ENCODE peak calls at places on chromosomes 11 and 22, in five cellular contexts. One of them, this sample, is unnamed.

GRCh38 chr11:111379500-111380136 is 543 bp upstream of the POU2AF1 start:
- DNase-seq in IMR-90: no peak
- DNase-seq in cardiac fibroblast: no peak
- DNase-seq in thyroid gland: peak; percentile 56
- DNase-seq in fibroblast of pulmonary artery: no peak
- DNase-seq in this sample: no peak

GRCh38 chr11:11312738-11313137 is 40.3 kb downstream of the CSNK2A3 start:
- DNase-seq in IMR-90: no peak
- DNase-seq in cardiac fibroblast: no peak
- DNase-seq in thyroid gland: no peak
- DNase-seq in fibroblast of pulmonary artery: no peak
- DNase-seq in this sample: no peak

GRCh38 chr11:30346068-30346688 is 23.3 kb downstream of the ARL14EP start:
- DNase-seq in fibroblast of pulmonary artery: peak; percentile 73
- DNase-seq in thyroid gland: no peak
- DNase-seq in IMR-90: peak; percentile 62
- DNase-seq in cardiac fibroblast: peak; percentile 71
- DNase-seq in this sample: peak; percentile 49

GRCh38 chr11:61160487-61161189 is 588 bp downstream of the VPS37C start:
- DNase-seq in cardiac fibroblast: peak; percentile 21
- DNase-seq in thyroid gland: no peak
- DNase-seq in IMR-90: no peak
- DNase-seq in fibroblast of pulmonary artery: peak; percentile 14
- DNase-seq in this sample: no peak

GRCh38 chr11:125433454-125434121 is 62.5 kb downstream of the FEZ1 start:
- DNase-seq in IMR-90: peak; percentile 66
- DNase-seq in thyroid gland: peak; percentile 33
- DNase-seq in cardiac fibroblast: peak; percentile 61
- DNase-seq in fibroblast of pulmonary artery: peak; percentile 68
- DNase-seq in this sample: peak; percentile 32

GRCh38 chr11:114162719-114163123 is 103.2 kb downstream of the ZBTB16 start:
- DNase-seq in cardiac fibroblast: peak; percentile 100
- DNase-seq in fibroblast of pulmonary artery: peak; percentile 100
- DNase-seq in thyroid gland: peak; percentile 93
- DNase-seq in IMR-90: peak; percentile 94
- DNase-seq in this sample: peak; percentile 100

GRCh38 chr11:61626580-61627380 is 45.9 kb upstream of the SYT7 start:
- DNase-seq in fibroblast of pulmonary artery: peak; percentile 45
- DNase-seq in thyroid gland: peak; percentile 86
- DNase-seq in IMR-90: peak; percentile 36
- DNase-seq in cardiac fibroblast: peak; percentile 27
- DNase-seq in this sample: no peak

GRCh38 chr11:17972987-17973386 is 39.9 kb downstream of the SERGEF start:
- DNase-seq in IMR-90: peak; percentile 93
- DNase-seq in thyroid gland: peak; percentile 15
- DNase-seq in fibroblast of pulmonary artery: peak; percentile 86
- DNase-seq in cardiac fibroblast: peak; percentile 76
- DNase-seq in this sample: peak; percentile 85

GRCh38 chr11:2553886-2554285 is 109.1 kb downstream of the KCNQ1 start:
- DNase-seq in thyroid gland: no peak
- DNase-seq in fibroblast of pulmonary artery: no peak
- DNase-seq in cardiac fibroblast: no peak
- DNase-seq in IMR-90: no peak
- DNase-seq in this sample: no peak

GRCh38 chr11:118522571-118523072 is 4.7 kb upstream of the TTC36 start:
- DNase-seq in IMR-90: peak; percentile 30
- DNase-seq in cardiac fibroblast: peak; percentile 54
- DNase-seq in fibroblast of pulmonary artery: peak; percentile 57
- DNase-seq in thyroid gland: peak; percentile 5
- DNase-seq in this sample: no peak

GRCh38 chr11:20873054-20873453 is 203.7 kb downstream of the NELL1 start:
- DNase-seq in fibroblast of pulmonary artery: no peak
- DNase-seq in cardiac fibroblast: no peak
- DNase-seq in IMR-90: no peak
- DNase-seq in thyroid gland: no peak
- DNase-seq in this sample: no peak
- TF ChIP-seq CTCF in fibroblast of pulmonary artery: no peak
- TF ChIP-seq CTCF in cardiac fibroblast: no peak
- TF ChIP-seq CTCF in IMR-90: no peak
- TF ChIP-seq CTCF in thyroid gland: no peak
- TF ChIP-seq CTCF in this sample: no peak

GRCh38 chr11:90556026-90556425 is 333.2 kb upstream of the CHORDC1 start:
- DNase-seq in fibroblast of pulmonary artery: no peak
- DNase-seq in thyroid gland: no peak
- DNase-seq in IMR-90: no peak
- DNase-seq in cardiac fibroblast: no peak
- DNase-seq in this sample: no peak

GRCh38 chr11:90555477-90555876 is 332.6 kb upstream of the CHORDC1 start:
- DNase-seq in fibroblast of pulmonary artery: no peak
- DNase-seq in thyroid gland: no peak
- DNase-seq in cardiac fibroblast: no peak
- DNase-seq in IMR-90: no peak
- DNase-seq in this sample: no peak

GRCh38 chr11:90558328-90558865 is 335.5 kb upstream of the CHORDC1 start:
- DNase-seq in IMR-90: no peak
- DNase-seq in thyroid gland: no peak
- DNase-seq in fibroblast of pulmonary artery: no peak
- DNase-seq in cardiac fibroblast: no peak
- DNase-seq in this sample: no peak

GRCh38 chr11:90556612-90557011 is 333.8 kb upstream of the CHORDC1 start:
- DNase-seq in cardiac fibroblast: no peak
- DNase-seq in fibroblast of pulmonary artery: no peak
- DNase-seq in IMR-90: no peak
- DNase-seq in thyroid gland: no peak
- DNase-seq in this sample: no peak
- TF ChIP-seq CTCF in cardiac fibroblast: no peak
- TF ChIP-seq CTCF in fibroblast of pulmonary artery: no peak
- TF ChIP-seq CTCF in IMR-90: no peak
- TF ChIP-seq CTCF in thyroid gland: no peak
- TF ChIP-seq CTCF in this sample: no peak

GRCh38 chr11:67310246-67311050 is 7.1 kb downstream of the SSH3 start:
- DNase-seq in cardiac fibroblast: no peak
- DNase-seq in thyroid gland: no peak
- DNase-seq in fibroblast of pulmonary artery: no peak
- DNase-seq in IMR-90: no peak
- DNase-seq in this sample: no peak

GRCh38 chr11:67311051-67311555 is 7.8 kb downstream of the SSH3 start:
- DNase-seq in cardiac fibroblast: no peak
- DNase-seq in thyroid gland: no peak
- DNase-seq in IMR-90: no peak
- DNase-seq in fibroblast of pulmonary artery: no peak
- DNase-seq in this sample: no peak

GRCh38 chr11:67312187-67313021 is 9.1 kb downstream of the SSH3 start:
- DNase-seq in fibroblast of pulmonary artery: no peak
- DNase-seq in cardiac fibroblast: no peak
- DNase-seq in thyroid gland: no peak
- DNase-seq in IMR-90: no peak
- DNase-seq in this sample: no peak

GRCh38 chr11:67313125-67313890 is 10.0 kb downstream of the SSH3 start:
- DNase-seq in IMR-90: no peak
- DNase-seq in cardiac fibroblast: no peak
- DNase-seq in thyroid gland: no peak
- DNase-seq in fibroblast of pulmonary artery: no peak
- DNase-seq in this sample: no peak

DNA sequence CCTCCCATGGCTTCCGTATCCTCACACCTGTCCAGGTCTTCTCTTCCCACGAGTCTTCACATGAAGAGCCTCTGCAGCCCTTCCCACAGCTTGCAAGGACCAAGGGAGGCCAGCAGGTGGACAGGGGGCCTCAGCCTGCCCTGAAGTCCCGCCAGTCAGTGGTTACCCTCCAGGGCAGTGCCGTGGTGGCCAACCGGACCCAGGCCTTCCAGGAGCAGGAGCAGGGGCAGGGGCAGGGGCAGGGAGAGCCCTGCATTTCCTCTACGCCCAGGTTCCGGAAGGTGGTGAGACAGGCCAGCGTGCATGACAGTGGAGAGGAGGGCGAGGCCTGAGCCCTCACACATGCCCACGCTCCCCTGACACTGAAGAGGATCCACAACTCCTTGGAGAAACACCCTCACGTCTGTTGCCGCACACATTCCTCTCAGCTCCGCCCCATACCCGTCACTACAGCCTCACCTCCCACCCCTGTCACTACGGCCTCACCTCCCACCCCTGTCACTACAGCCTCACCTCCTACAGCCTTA is 8.3 kb downstream of the SSH3 start:
- DNase-seq in cardiac fibroblast: no peak
- DNase-seq in thyroid gland: no peak
- DNase-seq in IMR-90: no peak
- DNase-seq in fibroblast of pulmonary artery: no peak
- DNase-seq in this sample: no peak
- TF ChIP-seq CTCF in cardiac fibroblast: no peak
- TF ChIP-seq CTCF in thyroid gland: no peak
- TF ChIP-seq CTCF in IMR-90: no peak
- TF ChIP-seq CTCF in fibroblast of pulmonary artery: no peak
- TF ChIP-seq CTCF in this sample: no peak

DNA sequence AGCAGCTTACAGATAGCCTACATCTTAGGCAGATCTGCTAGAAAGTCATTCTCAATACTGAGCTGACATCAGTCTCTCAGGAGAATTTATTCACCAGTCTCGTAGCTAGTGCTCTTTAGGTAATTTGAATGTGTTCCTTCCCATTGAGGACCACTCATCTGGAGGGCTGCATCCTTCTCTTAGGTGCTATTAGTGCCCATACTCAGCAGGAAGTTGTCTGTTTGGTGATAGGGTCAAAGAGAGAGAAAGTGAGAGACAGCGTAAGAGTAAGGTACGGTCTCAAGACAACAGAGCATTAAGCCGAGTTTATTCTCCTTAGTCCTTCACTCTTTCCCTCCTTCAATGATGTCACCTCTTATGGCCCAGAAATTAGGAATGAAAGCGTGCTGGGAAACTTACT is 186.2 kb upstream of the CCDC90B start:
- DNase-seq in cardiac fibroblast: no peak
- DNase-seq in thyroid gland: no peak
- DNase-seq in fibroblast of pulmonary artery: no peak
- DNase-seq in IMR-90: no peak
- DNase-seq in this sample: no peak
- TF ChIP-seq CTCF in cardiac fibroblast: no peak
- TF ChIP-seq CTCF in thyroid gland: no peak
- TF ChIP-seq CTCF in fibroblast of pulmonary artery: no peak
- TF ChIP-seq CTCF in IMR-90: no peak
- TF ChIP-seq CTCF in this sample: no peak

DNA sequence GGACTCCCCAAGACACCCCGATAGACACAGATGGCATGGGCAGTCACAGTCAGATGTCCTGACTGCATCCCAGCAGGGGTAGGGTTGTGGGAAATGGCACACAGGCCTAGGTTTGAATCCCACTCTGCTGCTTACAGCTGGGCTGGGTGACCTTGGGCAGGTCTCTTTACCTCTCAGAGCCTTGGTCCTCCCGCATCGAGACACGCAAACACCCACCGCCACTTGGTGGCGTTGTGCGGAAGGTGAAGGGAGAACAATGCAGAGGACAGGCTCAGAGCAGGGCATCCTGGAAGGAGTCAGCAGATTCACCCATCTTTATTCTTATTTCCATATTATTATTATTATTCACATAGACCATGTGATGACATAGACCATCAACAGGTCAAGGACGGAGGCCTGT is 140.5 kb downstream of the MIAT start:
- DNase-seq in IMR-90: no peak
- DNase-seq in cardiac fibroblast: no peak
- DNase-seq in fibroblast of pulmonary artery: no peak
- DNase-seq in thyroid gland: no peak
- DNase-seq in this sample: no peak
- TF ChIP-seq CTCF in IMR-90: no peak
- TF ChIP-seq CTCF in cardiac fibroblast: no peak
- TF ChIP-seq CTCF in fibroblast of pulmonary artery: no peak
- TF ChIP-seq CTCF in thyroid gland: no peak
- TF ChIP-seq CTCF in this sample: no peak

DNA sequence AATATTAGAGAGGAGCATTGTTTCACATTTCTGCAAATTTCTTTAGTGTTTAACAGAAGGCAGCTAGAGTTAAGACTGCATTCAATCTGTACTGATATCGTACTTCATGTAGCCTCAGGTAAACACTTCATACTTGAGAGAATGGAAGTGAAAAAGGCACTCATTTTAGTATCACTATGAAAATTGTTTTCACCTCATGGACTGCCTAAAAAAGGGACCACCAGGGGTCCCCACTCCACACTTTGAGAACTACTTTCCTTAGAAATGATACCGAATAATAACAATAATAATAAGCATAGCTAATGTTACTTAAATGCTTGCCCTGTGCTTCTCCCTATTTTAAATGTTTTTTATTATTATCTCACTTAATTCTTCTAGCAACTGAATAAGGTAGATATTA is 95.1 kb downstream of the BLID start:
- DNase-seq in IMR-90: peak; percentile 33
- DNase-seq in cardiac fibroblast: peak; percentile 54
- DNase-seq in fibroblast of pulmonary artery: peak; percentile 61
- DNase-seq in thyroid gland: no peak
- DNase-seq in this sample: no peak
- TF ChIP-seq CTCF in IMR-90: peak; percentile 57
- TF ChIP-seq CTCF in cardiac fibroblast: peak; percentile 54
- TF ChIP-seq CTCF in fibroblast of pulmonary artery: peak; percentile 66
- TF ChIP-seq CTCF in thyroid gland: peak; percentile 19
- TF ChIP-seq CTCF in this sample: peak; percentile 59

DNA sequence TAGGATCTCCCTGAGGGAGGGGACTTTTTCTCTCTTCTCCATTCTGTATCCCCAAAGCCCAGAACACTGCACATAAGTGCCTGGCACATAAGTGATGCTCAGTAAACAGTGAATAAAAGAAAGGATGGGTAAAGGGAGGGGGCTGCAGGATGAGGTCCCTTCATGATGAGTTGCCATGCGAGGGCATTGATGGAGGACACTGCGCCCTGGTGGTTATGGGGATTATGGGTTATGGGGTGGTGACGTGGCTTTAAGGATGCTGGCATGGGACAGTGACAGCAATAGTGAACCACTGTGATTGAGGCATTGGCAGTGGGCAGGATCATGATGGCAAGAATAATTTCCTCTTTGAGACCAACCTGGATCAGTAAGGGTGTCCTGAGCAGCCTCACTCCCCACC is 43.9 kb upstream of the LRRC32 start:
- DNase-seq in cardiac fibroblast: no peak
- DNase-seq in thyroid gland: no peak
- DNase-seq in IMR-90: no peak
- DNase-seq in fibroblast of pulmonary artery: no peak
- DNase-seq in this sample: no peak
- TF ChIP-seq CTCF in cardiac fibroblast: no peak
- TF ChIP-seq CTCF in thyroid gland: no peak
- TF ChIP-seq CTCF in IMR-90: no peak
- TF ChIP-seq CTCF in fibroblast of pulmonary artery: no peak
- TF ChIP-seq CTCF in this sample: no peak

This sample was measured in astrocyte of the cerebellum.